ENCODE peak calls at places on chromosomes 1 and 21, in eight cellular contexts. P is fibroblast of lung, O is GM23248, H is GM23338, X is mammary epithelial cell, R is neuronal stem cell, F is H9, V is neural progenitor cell. G is an unnamed sample.

GRCh38 chr21:36073181-36073580 is 3.4 kb downstream of the CBR1 start:
- DNase-seq in R (no peak), X (no peak), F (no peak), P (no peak), H (no peak), O (no peak), V (no peak), G (no peak)

GRCh38 chr1:170692866-170693575 is 29.1 kb downstream of the PRRX1 start:
- DNase-seq in H (no peak), X (peak; percentile 2), O (peak; percentile 84), R (no peak), V (no peak), F (no peak), P (peak; percentile 82), G (no peak)

GRCh38 chr1:158810311-158810710 is 20.8 kb upstream of the MNDA start:
- DNase-seq in R (no peak), V (no peak), O (no peak), X (no peak), F (no peak), P (no peak), H (no peak), G (peak; percentile 34)

GRCh38 chr21:43994646-43995045 is 17.5 kb upstream of the TRAPPC10 start:
- DNase-seq in X (no peak), P (no peak), R (no peak), V (no peak), F (no peak), O (no peak), H (no peak), G (no peak)

GRCh38 chr1:26799479-26800133 is 11.9 kb downstream of the PIGV start:
- DNase-seq in R (no peak), F (no peak), O (peak; percentile 89), P (peak; percentile 84), H (peak; percentile 21), X (peak; percentile 83), V (no peak), G (peak; percentile 95)

GRCh38 chr1:162541619-162542141 is 19.8 kb upstream of the UAP1 start:
- DNase-seq in F (no peak), H (no peak), O (peak; percentile 98), P (peak; percentile 99), X (peak; percentile 96), V (no peak), R (no peak), G (peak; percentile 82)

GRCh38 chr1:200342511-200343400 is 67.1 kb downstream of the ZNF281 start:
- DNase-seq in P (peak; percentile 78), H (no peak), F (no peak), R (no peak), X (peak; percentile 49), O (peak; percentile 79), V (no peak), G (peak; percentile 76)

GRCh38 chr21:37153193-37153934 is 80.3 kb downstream of the TTC3 start:
- DNase-seq in P (peak; percentile 75), V (no peak), R (no peak), F (no peak), H (no peak), O (peak; percentile 66), X (no peak), G (peak; percentile 48)

GRCh38 chr1:186781731-186782130 is 47.0 kb upstream of the PLA2G4A start:
- DNase-seq in H (no peak), O (peak; percentile 32), V (no peak), F (no peak), P (no peak), X (no peak), R (no peak), G (no peak)

GRCh38 chr1:21853130-21853424 is 41.0 kb downstream of the LDLRAD2 start:
- DNase-seq in X (no peak), V (no peak), P (no peak), H (no peak), O (no peak), R (no peak), F (no peak), G (no peak)

GRCh38 chr1:94383966-94384408 is 34.2 kb upstream of the ABCD3 start:
- DNase-seq in F (no peak), R (no peak), H (no peak), P (peak; percentile 71), V (no peak), X (no peak), O (peak; percentile 31), G (no peak)

GRCh38 chr1:94389298-94389697 is 28.9 kb upstream of the ABCD3 start:
- DNase-seq in F (no peak), H (no peak), P (no peak), O (no peak), V (no peak), X (no peak), R (no peak), G (no peak)

GRCh38 chr1:94385354-94385947 is 32.7 kb upstream of the ABCD3 start:
- DNase-seq in F (no peak), X (no peak), V (no peak), H (no peak), P (no peak), O (no peak), R (no peak), G (no peak)

GRCh38 chr1:94382163-94382562 is 36.0 kb upstream of the ABCD3 start:
- DNase-seq in V (no peak), O (no peak), R (no peak), X (no peak), H (no peak), F (no peak), P (no peak), G (no peak)

DNA sequence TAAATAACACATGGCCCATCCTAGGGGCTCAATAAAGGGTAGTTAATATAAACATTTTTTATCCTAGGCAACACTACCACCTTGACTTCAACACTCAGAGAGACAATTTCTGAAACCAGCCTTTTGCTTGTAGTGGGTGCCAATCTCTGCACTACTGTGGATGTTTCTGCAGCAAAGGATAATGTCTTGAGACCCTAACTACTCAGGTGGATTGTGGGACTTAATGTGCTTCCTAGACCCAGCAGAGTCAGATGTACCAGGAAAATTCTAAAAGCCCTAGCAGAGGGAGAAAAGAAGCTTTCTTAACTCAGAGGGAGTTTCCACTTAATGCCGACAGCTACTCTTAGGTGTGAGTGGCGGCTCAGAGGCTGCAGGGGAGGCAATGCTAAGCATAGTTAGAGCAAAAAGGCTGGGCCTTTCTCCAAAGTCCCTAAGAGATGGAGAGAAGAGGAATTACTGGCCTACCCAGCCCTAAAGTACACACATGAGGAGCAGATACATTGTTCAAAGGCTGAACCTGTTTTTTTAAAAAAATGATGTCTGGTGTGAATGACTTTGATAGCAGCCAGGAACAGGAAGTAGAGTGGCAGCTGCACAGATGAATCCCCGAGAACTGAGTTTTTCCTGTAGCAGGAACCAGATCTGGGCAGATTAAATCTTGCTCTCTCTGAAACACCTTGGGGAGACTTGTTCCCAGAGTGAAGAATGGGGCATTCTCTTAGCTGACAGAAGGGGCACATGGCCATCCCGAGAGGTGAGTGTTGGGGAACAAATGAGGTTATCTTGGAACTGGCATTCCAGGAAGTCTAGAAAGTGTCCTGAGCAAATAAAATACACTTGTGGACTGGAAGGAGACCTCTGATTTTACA is 33.5 kb upstream of the ABCD3 start:
- DNase-seq in H (no peak), V (peak; percentile 2), F (no peak), R (no peak), O (no peak), X (no peak), P (no peak), G (no peak)
- H2AFZ ChIP-seq in H (peak overlapping the region; percentile 86), V (peak overlapping the region; percentile 89), F (no peak overlapping the region), R (peak overlapping the region; percentile 66), O (no peak overlapping the region), X (no peak overlapping the region), P (no peak overlapping the region), G (no peak overlapping the region)

GRCh38 chr1:8438449-8438848 is 120.5 kb downstream of the SLC45A1 start:
- DNase-seq in O (no peak), R (no peak), P (no peak), X (no peak), H (no peak), V (no peak), F (no peak), G (peak; percentile 82)

GRCh38 chr1:8435569-8436071 is 117.7 kb downstream of the SLC45A1 start:
- DNase-seq in R (no peak), X (no peak), P (no peak), H (no peak), V (no peak), F (no peak), O (no peak), G (no peak)

GRCh38 chr1:8437286-8437685 is 119.4 kb downstream of the SLC45A1 start:
- DNase-seq in O (no peak), P (no peak), V (no peak), H (no peak), R (no peak), F (no peak), X (no peak), G (no peak)

GRCh38 chr1:8441466-8441865 is 123.6 kb downstream of the SLC45A1 start:
- DNase-seq in R (no peak), P (no peak), O (no peak), X (no peak), F (no peak), H (no peak), V (no peak), G (no peak)

GRCh38 chr1:8439015-8439702 is 121.2 kb downstream of the SLC45A1 start:
- DNase-seq in R (no peak), P (peak; percentile 87), V (peak; percentile 80), X (peak; percentile 62), O (peak; percentile 94), H (peak; percentile 88), F (peak; percentile 66), G (peak; percentile 92)
- H3K27ac ChIP-seq in R (no peak overlapping the region), P (peak overlapping the region; percentile 35), V (peak overlapping the region; percentile 54), X (peak overlapping the region; percentile 1), O (peak overlapping the region; percentile 54), H (peak overlapping the region; percentile 81), F (no peak overlapping the region), G (peak overlapping the region; percentile 76)

DNA sequence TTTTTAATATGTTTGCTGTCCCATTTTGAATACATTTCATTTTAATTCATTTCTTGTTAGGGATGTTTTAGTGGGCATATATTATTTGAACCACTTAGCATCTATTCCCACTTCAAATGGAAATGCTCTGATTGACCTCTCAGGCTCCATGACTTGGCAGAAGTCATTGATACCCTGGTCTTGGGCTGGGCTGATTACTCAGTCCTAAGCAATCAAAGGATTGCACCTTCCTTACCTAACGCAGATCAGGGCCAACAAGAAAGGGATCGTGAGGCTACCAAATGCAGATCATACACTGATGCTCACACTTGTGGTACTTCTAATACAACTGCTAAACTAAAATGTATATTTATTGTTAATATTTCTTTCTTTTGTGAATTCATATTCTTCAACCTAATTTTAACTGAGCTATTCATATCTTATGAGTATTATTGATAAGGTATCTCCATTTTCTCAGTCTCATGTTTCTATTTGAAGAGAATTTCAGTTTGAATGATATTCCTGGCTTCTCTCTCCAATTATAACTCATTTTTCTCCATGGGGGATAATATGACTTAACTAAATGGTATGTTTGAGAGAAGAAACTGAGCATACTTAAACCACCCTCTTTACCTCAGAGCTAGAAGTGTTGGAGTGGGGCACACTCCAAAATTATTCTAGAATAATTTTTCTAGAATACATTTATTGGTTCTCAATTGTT is 615.5 kb upstream of the ADAMTS5 start:
- DNase-seq in V (no peak), X (peak; percentile 53), H (no peak), R (no peak), F (no peak), O (peak; percentile 35), P (peak; percentile 44), G (no peak)
- H2AFZ ChIP-seq in V (no peak overlapping the region), X (no peak overlapping the region), H (no peak overlapping the region), R (no peak overlapping the region), F (no peak overlapping the region), O (peak overlapping the region; percentile 53), P (no peak overlapping the region), G (no peak overlapping the region)

DNA sequence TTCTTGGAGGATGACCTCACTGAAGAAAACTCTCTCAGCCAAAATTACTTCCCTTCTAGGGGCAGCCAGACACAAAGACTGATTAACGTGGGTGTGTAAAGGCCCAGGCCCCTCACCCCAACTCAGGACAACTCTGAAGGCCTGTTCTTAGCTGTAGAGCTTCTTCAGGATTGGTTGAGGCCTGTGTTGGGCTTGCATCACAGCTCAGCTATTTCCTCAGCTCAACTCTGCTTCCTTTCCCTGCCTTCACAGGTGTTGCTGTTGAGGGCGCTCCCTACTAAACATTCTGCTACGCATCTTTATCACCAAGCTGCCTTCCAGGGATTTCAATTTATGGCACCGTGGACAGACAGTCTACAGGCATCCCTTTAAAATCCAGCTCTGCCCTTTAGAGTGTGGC is 36.8 kb downstream of the MAB21L3 start:
- DNase-seq in H (peak; percentile 26), O (no peak), X (no peak), V (no peak), R (no peak), P (peak; percentile 23), F (no peak), G (no peak)
- H3K27ac ChIP-seq in H (no peak overlapping the region), O (no peak overlapping the region), X (no peak overlapping the region), V (no peak overlapping the region), R (no peak overlapping the region), P (no peak overlapping the region), F (no peak overlapping the region), G (no peak overlapping the region)

G was measured in osteoblast.